ENCODE peak calls at places on chromosomes 12 and 14, in six cellular contexts. G, Z, K, V, E and C are unnamed samples.

GRCh38 chr12:3164454-3165310 is 87.5 kb downstream of the TSPAN9 start:
- DNase-seq in G (no peak), Z (no peak), K (no peak), V (no peak), E (no peak), C (no peak)

GRCh38 chr14:68297871-68298468 is 478.4 kb downstream of the RAD51B start:
- DNase-seq in G (no peak), Z (no peak), K (no peak), V (no peak), E (no peak), C (no peak)

GRCh38 chr14:32669416-32669815 is 269.3 kb upstream of the NPAS3 start:
- DNase-seq in G (no peak), Z (no peak), K (no peak), V (no peak), E (no peak), C (no peak)

GRCh38 chr14:39266589-39266870 is 32.8 kb downstream of the MIA2 start:
- DNase-seq in G (peak; percentile 82), Z (peak; percentile 76), K (no peak), V (peak; percentile 29), E (peak; percentile 68), C (no peak)

GRCh38 chr14:50237448-50237847 is 6.1 kb upstream of the SOS2 start:
- DNase-seq in G (peak; percentile 15), Z (no peak), K (no peak), V (no peak), E (no peak), C (no peak)

GRCh38 chr12:53659011-53659551 is 16.8 kb downstream of the ATP5MC2 start:
- DNase-seq in G (no peak), Z (no peak), K (peak; percentile 18), V (no peak), E (peak; percentile 9), C (no peak)

GRCh38 chr12:92191061-92191460 is 45.4 kb upstream of the BTG1 start:
- DNase-seq in G (no peak), Z (no peak), K (no peak), V (no peak), E (no peak), C (no peak)

GRCh38 chr14:56119221-56119967 is 1.2 kb downstream of the PELI2 start:
- DNase-seq in G (peak; percentile 21), Z (peak; percentile 73), K (peak; percentile 30), V (no peak), E (peak; percentile 69), C (no peak)

GRCh38 chr14:100049220-100049619 is 16.0 kb upstream of the EVL start:
- DNase-seq in G (no peak), Z (no peak), K (no peak), V (no peak), E (no peak), C (no peak)

GRCh38 chr12:116818341-116818856 is 62.8 kb downstream of the HRK start:
- DNase-seq in G (peak; percentile 11), Z (no peak), K (no peak), V (no peak), E (no peak), C (no peak)

GRCh38 chr12:32201096-32201495 is 94.4 kb downstream of the BICD1 start:
- DNase-seq in G (no peak), Z (no peak), K (no peak), V (no peak), E (no peak), C (no peak)

GRCh38 chr12:131122631-131123030 is 168.9 kb downstream of the ADGRD1 start:
- DNase-seq in G (no peak), Z (no peak), K (no peak), V (no peak), E (no peak), C (peak; percentile 10)

GRCh38 chr14:35365130-35366047 is 39.2 kb downstream of the NFKBIA start:
- DNase-seq in G (peak; percentile 47), Z (peak; percentile 76), K (peak; percentile 93), V (no peak), E (no peak), C (peak; percentile 67)

GRCh38 chr12:103930787-103931536 is 752 bp downstream of the HSP90B1 start:
- DNase-seq in G (peak; percentile 68), Z (peak; percentile 52), K (peak; percentile 33), V (no peak), E (peak; percentile 38), C (no peak)

GRCh38 chr14:22339277-22339676 is 249.7 kb downstream of the DAD1 start:
- DNase-seq in G (no peak), Z (no peak), K (no peak), V (no peak), E (no peak), C (no peak)

GRCh38 chr12:93279849-93280412 is 97.8 kb upstream of the NUDT4 start:
- DNase-seq in G (no peak), Z (no peak), K (no peak), V (no peak), E (peak; percentile 36), C (no peak)

GRCh38 chr14:65281991-65282908 is 130.3 kb upstream of the FUT8 start:
- DNase-seq in G (peak; percentile 58), Z (no peak), K (no peak), V (no peak), E (no peak), C (no peak)

GRCh38 chr14:45970589-45970988 is 681.0 kb downstream of the RPL10L start:
- DNase-seq in G (no peak), Z (no peak), K (peak; percentile 1), V (no peak), E (no peak), C (no peak)

GRCh38 chr12:7650091-7650490 is 15.6 kb downstream of the APOBEC1 start:
- DNase-seq in G (no peak), Z (no peak), K (peak; percentile 11), V (no peak), E (no peak), C (no peak)

GRCh38 chr14:68791078-68791983 is 1.5 kb downstream of the ZFP36L1 start:
- DNase-seq in G (no peak), Z (no peak), K (no peak), V (no peak), E (no peak), C (no peak)

GRCh38 chr12:70196732-70197361 is 46.4 kb upstream of the CNOT2 start:
- DNase-seq in G (no peak), Z (no peak), K (no peak), V (no peak), E (no peak), C (no peak)

GRCh38 chr12:6552140-6552551 is 3.7 kb downstream of the IFFO1 start:
- DNase-seq in G (no peak), Z (no peak), K (no peak), V (no peak), E (no peak), C (no peak)

GRCh38 chr12:76874491-76875190 is 4.2 kb downstream of the CSRP2 start:
- DNase-seq in G (no peak), Z (no peak), K (no peak), V (no peak), E (no peak), C (no peak)

GRCh38 chr14:92945544-92945943 is 22.6 kb downstream of the CHGA start:
- DNase-seq in G (no peak), Z (no peak), K (no peak), V (no peak), E (no peak), C (no peak)

DNA sequence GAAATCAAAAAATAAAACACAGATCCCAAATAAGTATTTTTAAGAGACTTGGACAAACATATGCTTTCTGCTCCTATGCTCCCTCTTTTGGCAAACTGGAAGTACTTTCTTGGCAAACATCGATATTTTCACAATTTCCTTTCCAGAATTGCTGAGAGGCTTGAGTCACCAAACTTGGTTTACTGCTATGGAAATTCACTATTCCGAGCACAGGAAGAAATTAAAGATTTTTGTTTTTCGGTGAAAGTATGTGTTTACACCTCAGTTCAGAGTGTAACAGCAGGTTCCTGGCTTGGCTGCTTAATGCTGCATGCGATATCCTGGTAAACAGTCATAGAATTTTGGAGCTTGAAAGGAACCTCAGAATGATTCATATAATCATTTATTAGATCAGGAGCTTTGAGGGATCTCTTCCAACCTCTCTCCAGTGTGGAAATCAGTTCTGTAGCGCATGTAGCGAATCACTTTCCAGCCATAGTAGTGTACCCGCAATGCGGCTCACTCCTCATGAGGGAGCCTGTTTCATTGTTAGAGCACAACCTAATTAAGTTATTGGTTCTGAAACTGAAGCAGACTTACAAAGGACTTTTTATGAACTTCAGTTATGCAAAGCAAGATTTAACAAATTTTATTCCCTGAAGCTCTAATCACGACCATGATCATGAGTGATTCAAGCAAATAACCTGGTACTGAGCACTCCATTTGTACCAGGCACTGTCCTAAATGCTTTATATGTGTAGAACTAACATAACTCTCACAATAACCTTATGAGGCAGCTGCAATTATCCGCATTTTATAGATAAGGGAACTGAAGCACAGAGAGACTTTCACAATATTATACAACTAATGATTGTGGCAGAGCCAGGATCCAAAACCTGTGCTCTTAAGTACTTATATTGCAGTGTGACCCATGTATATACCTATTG is 56.4 kb upstream of the ATP2A2 start:
- DNase-seq in G (no peak), Z (no peak), K (peak; percentile 81), V (no peak), E (no peak), C (no peak)
- TF ChIP-seq CTCF in G (no peak), Z (peak; percentile 55), K (peak; percentile 67), V (peak; percentile 8), E (peak; percentile 28), C (no peak)

GRCh38 chr12:126704609-126705008 is 1562.4 kb upstream of the TMEM132C start:
- DNase-seq in G (no peak), Z (no peak), K (no peak), V (no peak), E (no peak), C (no peak)
- TF ChIP-seq CTCF in G (peak; percentile 8), Z (no peak), K (no peak), V (peak; percentile 62), E (peak; percentile 44), C (no peak)

GRCh38 chr12:40735551-40736230 is 43.5 kb downstream of the CNTN1 start:
- DNase-seq in G (no peak), Z (no peak), K (no peak), V (no peak), E (no peak), C (no peak)

GRCh38 chr12:40734283-40734682 is 42.0 kb downstream of the CNTN1 start:
- DNase-seq in G (no peak), Z (no peak), K (no peak), V (no peak), E (no peak), C (no peak)

GRCh38 chr12:40730281-40730680 is 38.0 kb downstream of the CNTN1 start:
- DNase-seq in G (no peak), Z (no peak), K (peak; percentile 27), V (no peak), E (no peak), C (no peak)

GRCh38 chr12:40738856-40739255 is 46.6 kb downstream of the CNTN1 start:
- DNase-seq in G (no peak), Z (no peak), K (no peak), V (no peak), E (no peak), C (no peak)

GRCh38 chr12:40733871-40734270 is 41.6 kb downstream of the CNTN1 start:
- DNase-seq in G (no peak), Z (no peak), K (no peak), V (no peak), E (no peak), C (no peak)
- TF ChIP-seq CTCF in G (no peak), Z (no peak), K (no peak), V (no peak), E (no peak), C (no peak)

DNA sequence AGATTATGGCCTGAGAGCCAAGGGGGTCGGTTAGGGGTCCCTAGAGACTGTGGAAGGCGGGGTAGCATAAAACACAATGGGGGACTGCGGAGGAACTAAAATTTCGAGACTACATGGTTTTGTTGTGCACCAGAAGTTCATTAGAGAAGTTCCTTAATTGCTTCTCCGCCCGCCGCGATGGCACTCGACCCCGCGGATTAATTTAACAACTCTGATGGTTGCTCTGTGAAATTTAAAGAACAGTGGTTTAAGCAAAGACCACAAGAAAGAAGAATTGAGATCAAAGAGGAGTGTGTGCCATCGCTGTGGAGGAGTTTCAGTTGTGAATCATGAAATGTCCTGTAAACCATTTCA is 1.4 kb upstream of the CCDC88C start:
- DNase-seq in G (no peak), Z (no peak), K (no peak), V (no peak), E (no peak), C (no peak)
- TF ChIP-seq CTCF in G (no peak), Z (peak; percentile 15), K (no peak), V (peak; percentile 49), E (peak; percentile 14), C (no peak)